ENCODE peak calls at places on chromosomes 12 and 14, in eight cellular contexts. One of them, this sample, is unnamed.

GRCh38 chr12:115440438-115440837 is 756.5 kb upstream of the TBX3 start:
- DNase-seq in WTC11: no peak
- DNase-seq in CD8-positive, alpha-beta T cell: no peak
- DNase-seq in AG09319: peak; percentile 10
- DNase-seq in mesothelial cell of epicardium: no peak
- DNase-seq in hepatocyte: peak; percentile 63
- DNase-seq in stomach: peak; percentile 42
- DNase-seq in body of pancreas: no peak
- DNase-seq in this sample: no peak

GRCh38 chr12:3651585-3652424 is 101.1 kb downstream of the CRACR2A start:
- DNase-seq in WTC11: no peak
- DNase-seq in AG09319: no peak
- DNase-seq in stomach: no peak
- DNase-seq in CD8-positive, alpha-beta T cell: no peak
- DNase-seq in body of pancreas: no peak
- DNase-seq in hepatocyte: no peak
- DNase-seq in mesothelial cell of epicardium: no peak
- DNase-seq in this sample: no peak

GRCh38 chr12:126874427-126875026 is 1392.4 kb upstream of the TMEM132C start:
- DNase-seq in CD8-positive, alpha-beta T cell: peak; percentile 72
- DNase-seq in body of pancreas: peak; percentile 67
- DNase-seq in WTC11: peak; percentile 34
- DNase-seq in AG09319: peak; percentile 4
- DNase-seq in stomach: peak; percentile 65
- DNase-seq in mesothelial cell of epicardium: peak; percentile 73
- DNase-seq in hepatocyte: peak; percentile 77
- DNase-seq in this sample: peak; percentile 68

GRCh38 chr12:89566615-89567014 is 40.8 kb upstream of the POC1B start:
- DNase-seq in WTC11: no peak
- DNase-seq in hepatocyte: no peak
- DNase-seq in body of pancreas: no peak
- DNase-seq in CD8-positive, alpha-beta T cell: no peak
- DNase-seq in stomach: no peak
- DNase-seq in AG09319: no peak
- DNase-seq in mesothelial cell of epicardium: no peak
- DNase-seq in this sample: no peak

GRCh38 chr12:53500119-53500775 is 836 bp upstream of the TARBP2 start:
- DNase-seq in AG09319: peak; percentile 59
- DNase-seq in CD8-positive, alpha-beta T cell: no peak
- DNase-seq in hepatocyte: peak; percentile 76
- DNase-seq in stomach: peak; percentile 50
- DNase-seq in mesothelial cell of epicardium: no peak
- DNase-seq in body of pancreas: peak; percentile 85
- DNase-seq in WTC11: no peak
- DNase-seq in this sample: no peak

GRCh38 chr12:40044399-40044798 is 61.5 kb downstream of the SLC2A13 start:
- DNase-seq in CD8-positive, alpha-beta T cell: no peak
- DNase-seq in mesothelial cell of epicardium: no peak
- DNase-seq in AG09319: no peak
- DNase-seq in stomach: no peak
- DNase-seq in WTC11: no peak
- DNase-seq in hepatocyte: no peak
- DNase-seq in body of pancreas: no peak
- DNase-seq in this sample: no peak

GRCh38 chr12:52045794-52046199 is 5.4 kb upstream of the NR4A1 start:
- DNase-seq in CD8-positive, alpha-beta T cell: no peak
- DNase-seq in mesothelial cell of epicardium: no peak
- DNase-seq in WTC11: no peak
- DNase-seq in hepatocyte: no peak
- DNase-seq in stomach: peak; percentile 64
- DNase-seq in body of pancreas: peak; percentile 52
- DNase-seq in AG09319: no peak
- DNase-seq in this sample: no peak

GRCh38 chr12:116431677-116432300 is 127.4 kb upstream of the MAP1LC3B2 start:
- DNase-seq in mesothelial cell of epicardium: no peak
- DNase-seq in hepatocyte: no peak
- DNase-seq in stomach: no peak
- DNase-seq in CD8-positive, alpha-beta T cell: no peak
- DNase-seq in body of pancreas: no peak
- DNase-seq in AG09319: no peak
- DNase-seq in WTC11: no peak
- DNase-seq in this sample: no peak

GRCh38 chr12:52715416-52715815 is 12.1 kb upstream of the KRT77 start:
- DNase-seq in body of pancreas: peak; percentile 10
- DNase-seq in hepatocyte: no peak
- DNase-seq in mesothelial cell of epicardium: no peak
- DNase-seq in CD8-positive, alpha-beta T cell: no peak
- DNase-seq in stomach: peak; percentile 29
- DNase-seq in AG09319: no peak
- DNase-seq in WTC11: peak; percentile 75
- DNase-seq in this sample: peak; percentile 41

GRCh38 chr12:128818065-128819022 is 5.4 kb downstream of the SLC15A4 start:
- DNase-seq in AG09319: no peak
- DNase-seq in body of pancreas: no peak
- DNase-seq in stomach: peak; percentile 24
- DNase-seq in hepatocyte: peak; percentile 34
- DNase-seq in mesothelial cell of epicardium: no peak
- DNase-seq in WTC11: no peak
- DNase-seq in CD8-positive, alpha-beta T cell: no peak
- DNase-seq in this sample: no peak

GRCh38 chr14:23494223-23494622 is 24.7 kb downstream of the NGDN start:
- DNase-seq in AG09319: no peak
- DNase-seq in hepatocyte: peak; percentile 72
- DNase-seq in body of pancreas: no peak
- DNase-seq in WTC11: peak; percentile 44
- DNase-seq in stomach: no peak
- DNase-seq in mesothelial cell of epicardium: no peak
- DNase-seq in CD8-positive, alpha-beta T cell: no peak
- DNase-seq in this sample: no peak

GRCh38 chr12:3989218-3989550 is 116.0 kb upstream of the PARP11 start:
- DNase-seq in mesothelial cell of epicardium: no peak
- DNase-seq in AG09319: no peak
- DNase-seq in body of pancreas: no peak
- DNase-seq in hepatocyte: no peak
- DNase-seq in CD8-positive, alpha-beta T cell: no peak
- DNase-seq in stomach: no peak
- DNase-seq in WTC11: no peak
- DNase-seq in this sample: no peak

GRCh38 chr12:79925492-79925891 is 9.4 kb downstream of the PPP1R12A start:
- DNase-seq in hepatocyte: no peak
- DNase-seq in AG09319: no peak
- DNase-seq in stomach: no peak
- DNase-seq in WTC11: no peak
- DNase-seq in CD8-positive, alpha-beta T cell: no peak
- DNase-seq in body of pancreas: no peak
- DNase-seq in mesothelial cell of epicardium: no peak
- DNase-seq in this sample: no peak

GRCh38 chr14:55851301-55851700 is 266.9 kb upstream of the PELI2 start:
- DNase-seq in AG09319: no peak
- DNase-seq in hepatocyte: no peak
- DNase-seq in stomach: no peak
- DNase-seq in CD8-positive, alpha-beta T cell: no peak
- DNase-seq in mesothelial cell of epicardium: no peak
- DNase-seq in WTC11: no peak
- DNase-seq in body of pancreas: no peak
- DNase-seq in this sample: no peak

GRCh38 chr12:100576311-100577036 is 3.0 kb downstream of the GAS2L3 start:
- DNase-seq in body of pancreas: peak; percentile 13
- DNase-seq in stomach: no peak
- DNase-seq in mesothelial cell of epicardium: no peak
- DNase-seq in WTC11: no peak
- DNase-seq in hepatocyte: peak; percentile 50
- DNase-seq in CD8-positive, alpha-beta T cell: no peak
- DNase-seq in AG09319: no peak
- DNase-seq in this sample: no peak

DNA sequence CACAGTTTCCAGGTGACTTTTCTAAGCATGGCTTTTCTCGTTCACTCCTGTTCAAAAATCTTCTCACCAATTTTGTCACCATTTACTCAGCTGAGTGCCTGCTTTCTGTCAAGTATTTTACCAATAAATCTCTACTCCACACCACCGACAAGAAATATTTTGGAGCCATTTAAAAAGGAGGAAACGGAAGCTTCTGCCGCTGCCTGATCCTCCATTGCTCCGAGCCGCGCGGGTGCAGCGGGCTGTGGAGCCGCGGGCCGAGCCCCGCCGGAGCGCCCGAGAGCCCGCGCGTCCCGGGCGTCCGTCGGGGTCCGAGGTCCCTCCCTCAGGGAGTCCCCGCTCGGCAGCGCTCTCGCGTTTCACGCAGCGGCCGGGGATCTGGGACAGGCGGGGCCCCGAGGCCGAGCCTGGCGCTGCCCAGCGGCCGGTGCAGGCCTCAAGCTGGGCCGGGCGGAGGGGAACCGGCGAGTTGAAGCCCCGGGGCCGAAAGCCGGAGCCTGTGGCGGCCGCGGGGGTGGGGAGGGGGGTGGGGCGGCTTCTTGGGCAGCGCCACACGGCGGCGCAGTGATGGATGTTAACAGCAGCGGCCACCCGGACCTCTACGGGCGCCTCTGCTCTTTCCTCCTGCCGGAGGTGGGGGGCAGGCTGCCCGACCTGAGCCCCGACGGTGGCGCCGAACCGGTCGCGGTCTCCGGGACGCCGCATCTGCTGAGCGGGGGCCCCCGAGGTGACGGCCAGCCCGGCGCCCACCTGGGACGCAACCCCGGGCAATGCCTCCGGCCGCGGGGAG is 1.1 kb upstream of the HEBP1 start:
- DNase-seq in body of pancreas: peak; percentile 62
- DNase-seq in WTC11: peak; percentile 63
- DNase-seq in mesothelial cell of epicardium: peak; percentile 71
- DNase-seq in stomach: peak; percentile 51
- DNase-seq in AG09319: no peak
- DNase-seq in hepatocyte: peak; percentile 87
- DNase-seq in CD8-positive, alpha-beta T cell: peak; percentile 59
- DNase-seq in this sample: peak; percentile 64
- TF ChIP-seq CTCF in body of pancreas: peak; percentile 28
- TF ChIP-seq CTCF in WTC11: no peak
- TF ChIP-seq CTCF in mesothelial cell of epicardium: no peak
- TF ChIP-seq CTCF in stomach: no peak
- TF ChIP-seq CTCF in AG09319: peak; percentile 44
- TF ChIP-seq CTCF in hepatocyte: peak; percentile 48
- TF ChIP-seq CTCF in CD8-positive, alpha-beta T cell: no peak
- TF ChIP-seq CTCF in this sample: peak; percentile 62

DNA sequence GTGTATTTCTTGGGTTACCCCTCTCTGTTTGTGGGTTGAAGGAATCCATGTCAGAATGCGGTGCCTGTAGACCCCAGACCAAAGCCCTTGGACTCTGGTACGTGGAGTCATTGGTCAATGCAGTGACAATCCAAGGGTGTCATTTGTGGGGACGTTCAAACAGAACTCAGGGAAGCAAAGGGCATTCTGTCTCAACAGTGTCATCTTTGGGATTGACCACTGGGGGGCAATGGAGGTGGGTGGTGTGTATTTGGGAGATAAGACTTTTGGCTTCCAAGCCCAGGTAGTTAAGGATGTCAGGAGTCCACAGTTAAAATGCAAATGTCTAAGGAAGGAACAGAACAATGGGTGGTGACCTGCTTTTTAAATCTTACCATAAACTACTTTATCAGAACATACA is 54.6 kb upstream of the CCDC175 start:
- DNase-seq in stomach: no peak
- DNase-seq in CD8-positive, alpha-beta T cell: no peak
- DNase-seq in hepatocyte: no peak
- DNase-seq in WTC11: peak; percentile 40
- DNase-seq in AG09319: no peak
- DNase-seq in mesothelial cell of epicardium: no peak
- DNase-seq in body of pancreas: no peak
- DNase-seq in this sample: no peak
- TF ChIP-seq CTCF in stomach: no peak
- TF ChIP-seq CTCF in CD8-positive, alpha-beta T cell: no peak
- TF ChIP-seq CTCF in hepatocyte: no peak
- TF ChIP-seq CTCF in WTC11: peak; percentile 57
- TF ChIP-seq CTCF in AG09319: no peak
- TF ChIP-seq CTCF in mesothelial cell of epicardium: peak; percentile 19
- TF ChIP-seq CTCF in body of pancreas: no peak
- TF ChIP-seq CTCF in this sample: peak; percentile 39

GRCh38 chr14:50109342-50109741 is 7.0 kb downstream of the VCPKMT start:
- DNase-seq in mesothelial cell of epicardium: no peak
- DNase-seq in body of pancreas: no peak
- DNase-seq in stomach: no peak
- DNase-seq in hepatocyte: peak; percentile 29
- DNase-seq in WTC11: no peak
- DNase-seq in CD8-positive, alpha-beta T cell: no peak
- DNase-seq in AG09319: no peak
- DNase-seq in this sample: no peak
- TF ChIP-seq CTCF in mesothelial cell of epicardium: peak; percentile 52
- TF ChIP-seq CTCF in body of pancreas: no peak
- TF ChIP-seq CTCF in stomach: no peak
- TF ChIP-seq CTCF in hepatocyte: peak; percentile 31
- TF ChIP-seq CTCF in WTC11: no peak
- TF ChIP-seq CTCF in CD8-positive, alpha-beta T cell: no peak
- TF ChIP-seq CTCF in AG09319: peak; percentile 8
- TF ChIP-seq CTCF in this sample: peak; percentile 48

GRCh38 chr14:56874375-56874774 is 64.1 kb upstream of the OTX2 start:
- DNase-seq in mesothelial cell of epicardium: no peak
- DNase-seq in CD8-positive, alpha-beta T cell: no peak
- DNase-seq in stomach: peak; percentile 66
- DNase-seq in hepatocyte: peak; percentile 44
- DNase-seq in body of pancreas: peak; percentile 40
- DNase-seq in AG09319: no peak
- DNase-seq in WTC11: peak; percentile 68
- DNase-seq in this sample: no peak
- TF ChIP-seq CTCF in mesothelial cell of epicardium: no peak
- TF ChIP-seq CTCF in CD8-positive, alpha-beta T cell: no peak
- TF ChIP-seq CTCF in stomach: no peak
- TF ChIP-seq CTCF in hepatocyte: peak; percentile 40
- TF ChIP-seq CTCF in body of pancreas: peak; percentile 57
- TF ChIP-seq CTCF in AG09319: no peak
- TF ChIP-seq CTCF in WTC11: peak; percentile 55
- TF ChIP-seq CTCF in this sample: peak; percentile 56

This sample was measured in progenitor cell of endocrine pancreas.